ENCODE peak calls at places on chromosome 7, in eight cellular contexts. O, Q, G, E, C, V, Y and S are unnamed samples.

GRCh38 chr7:105244594-105244993 is 144.1 kb downstream of the SRPK2 start:
- DNase-seq in O (no peak), Q (no peak), G (no peak), E (no peak), C (no peak), V (no peak), Y (no peak), S (no peak)

GRCh38 chr7:82395147-82395546 is 48.4 kb downstream of the CACNA2D1 start:
- DNase-seq in O (no peak), Q (no peak), G (no peak), E (no peak), C (no peak), V (no peak), Y (no peak), S (no peak)

GRCh38 chr7:41885748-41886147 is 182.9 kb upstream of the INHBA start:
- DNase-seq in O (no peak), Q (no peak), G (no peak), E (no peak), C (no peak), V (no peak), Y (no peak), S (no peak)

GRCh38 chr7:50544992-50545391 is 20.2 kb downstream of the DDC start:
- DNase-seq in O (no peak), Q (no peak), G (no peak), E (no peak), C (no peak), V (no peak), Y (no peak), S (no peak)

GRCh38 chr7:35753761-35754603 is 46.9 kb upstream of the SEPTIN7 start:
- DNase-seq in O (no peak), Q (no peak), G (no peak), E (no peak), C (no peak), V (no peak), Y (no peak), S (no peak)

GRCh38 chr7:13035233-13035632 is 347.8 kb downstream of the ARL4A start:
- DNase-seq in O (no peak), Q (no peak), G (no peak), E (no peak), C (no peak), V (no peak), Y (no peak), S (no peak)

GRCh38 chr7:98251251-98251843 is 685 bp downstream of the TECPR1 start:
- DNase-seq in O (no peak), Q (peak), G (peak), E (no peak), C (no peak), V (no peak), Y (peak), S (no peak)

GRCh38 chr7:141220263-141220662 is 146.4 kb downstream of the TMEM178B start:
- DNase-seq in O (no peak), Q (no peak), G (no peak), E (no peak), C (no peak), V (no peak), Y (no peak), S (no peak)

GRCh38 chr7:143399151-143399550 is 9.5 kb downstream of the EPHA1 start:
- DNase-seq in O (no peak), Q (no peak), G (no peak), E (no peak), C (no peak), V (no peak), Y (no peak), S (no peak)

GRCh38 chr7:114660007-114660406 is 245.4 kb downstream of the FOXP2 start:
- DNase-seq in O (no peak), Q (no peak), G (no peak), E (no peak), C (no peak), V (no peak), Y (no peak), S (no peak)

GRCh38 chr7:29038463-29038862 is 80.3 kb upstream of the TRIL start:
- DNase-seq in O (no peak), Q (no peak), G (no peak), E (no peak), C (peak), V (no peak), Y (no peak), S (no peak)

GRCh38 chr7:151080091-151080521 is 503 bp downstream of the FASTK start:
- DNase-seq in O (peak), Q (no peak), G (no peak), E (no peak), C (no peak), V (no peak), Y (no peak), S (no peak)

GRCh38 chr7:1348836-1349335 is 110.4 kb downstream of the MICALL2 start:
- DNase-seq in O (no peak), Q (no peak), G (no peak), E (no peak), C (no peak), V (no peak), Y (no peak), S (no peak)

GRCh38 chr7:114209968-114210367 is 204.6 kb upstream of the FOXP2 start:
- DNase-seq in O (no peak), Q (no peak), G (no peak), E (no peak), C (no peak), V (no peak), Y (no peak), S (no peak)